ENCODE peak calls at places on chromosomes 11 and 22, in nine cellular contexts. L is cardiac fibroblast, Q is nephron progenitor cell, Y is epithelial cell of esophagus, J is NCI-H1105 treated with DMSO at 0.1 percent for 48 hours, S is NCI-H1092 treated with DMSO at 0.1 percent for 48 hours, M is cortex of kidney, A is Right ventricle myocardium superior, V is tibial artery. E is an unnamed sample.

GRCh38 chr11:128473631-128474030 is 113.7 kb downstream of the ETS1 start:
- DNase-seq in Y (no peak), S (peak), A (no peak), L (no peak), J (no peak), M (no peak), Q (no peak), V (no peak), E (peak)

GRCh38 chr11:46659908-46660307 is 40.5 kb downstream of the ARHGAP1 start:
- DNase-seq in V (peak), J (no peak), Y (no peak), L (peak), Q (no peak), A (no peak), S (no peak), M (no peak), E (no peak)

GRCh38 chr11:19672591-19673206 is 39.9 kb upstream of the NAV2 start:
- DNase-seq in M (no peak), V (no peak), Q (no peak), S (no peak), J (no peak), A (no peak), L (no peak), Y (peak), E (no peak)

GRCh38 chr11:118947999-118948398 is 8.1 kb upstream of the UPK2 start:
- DNase-seq in M (no peak), L (no peak), J (no peak), A (no peak), Q (no peak), S (no peak), Y (no peak), V (no peak), E (no peak)

GRCh38 chr11:60767388-60767811 is 10.7 kb downstream of the MS4A15 start:
- DNase-seq in S (no peak), Y (no peak), A (no peak), J (no peak), V (no peak), Q (peak), L (no peak), M (no peak), E (no peak)

GRCh38 chr22:29369460-29369859 is 18.9 kb downstream of the AP1B1 start:
- DNase-seq in S (no peak), V (peak), M (no peak), L (peak), A (peak), Y (peak), J (no peak), Q (peak), E (no peak)

GRCh38 chr22:38513063-38513462 is 7.0 kb upstream of the DDX17 start:
- DNase-seq in Q (peak), J (no peak), V (no peak), M (no peak), A (no peak), L (no peak), Y (no peak), S (no peak), E (peak)

GRCh38 chr11:71451596-71452353 is 1.2 kb upstream of the NADSYN1 start:
- DNase-seq in M (no peak), Q (peak), Y (peak), S (no peak), A (peak), J (peak), V (peak), L (no peak), E (no peak)

GRCh38 chr11:84981296-84981695 is 645.8 kb downstream of the DLG2 start:
- DNase-seq in S (no peak), J (no peak), M (no peak), V (no peak), A (no peak), L (no peak), Q (no peak), Y (no peak), E (no peak)

GRCh38 chr11:62457474-62457873 is 38.6 kb downstream of the SCGB1A1 start:
- DNase-seq in A (no peak), V (no peak), Q (no peak), S (no peak), L (no peak), M (no peak), Y (no peak), J (no peak), E (no peak)

GRCh38 chr22:49738566-49738965 is 89.1 kb downstream of the BRD1 start:
- DNase-seq in J (no peak), L (no peak), Y (no peak), A (no peak), M (no peak), S (no peak), Q (no peak), V (no peak), E (no peak)

GRCh38 chr11:130806746-130807145 is 109.5 kb downstream of the SNX19 start:
- DNase-seq in V (no peak), L (no peak), A (no peak), J (no peak), M (no peak), Y (no peak), Q (no peak), S (no peak), E (peak)

GRCh38 chr11:64553554-64554201 is 37.3 kb upstream of the SLC22A12 start:
- DNase-seq in V (peak), J (peak), M (no peak), Y (peak), A (peak), S (peak), Q (peak), L (peak), E (peak)

GRCh38 chr11:2524446-2525165 is 79.8 kb downstream of the KCNQ1 start:
- DNase-seq in A (peak), V (peak), Y (no peak), J (no peak), M (no peak), Q (peak), S (no peak), L (no peak), E (peak)

GRCh38 chr11:115528217-115528616 is 24.0 kb upstream of the CADM1 start:
- DNase-seq in V (no peak), Q (no peak), Y (no peak), M (no peak), L (no peak), A (peak), S (no peak), J (no peak), E (peak)

GRCh38 chr11:72844356-72844755 is 30.1 kb downstream of the ATG16L2 start:
- DNase-seq in S (no peak), L (no peak), V (no peak), J (no peak), A (no peak), M (no peak), Q (no peak), Y (no peak), E (no peak)

GRCh38 chr11:9678576-9678975 is 14.7 kb downstream of the SWAP70 start:
- DNase-seq in A (no peak), Y (no peak), V (no peak), S (no peak), J (no peak), L (no peak), Q (no peak), M (no peak), E (no peak)

GRCh38 chr22:41132555-41132954 is 40.2 kb downstream of the EP300 start:
- DNase-seq in A (no peak), L (peak), M (no peak), Y (no peak), J (no peak), Q (no peak), S (no peak), V (no peak), E (no peak)

GRCh38 chr22:40593460-40594273 is 42.9 kb downstream of the MRTFA start:
- DNase-seq in V (no peak), S (no peak), J (no peak), L (no peak), A (no peak), Q (no peak), Y (no peak), M (no peak), E (peak)

GRCh38 chr22:46354176-46354992 is 18.9 kb downstream of the TRMU start:
- DNase-seq in M (no peak), Q (no peak), Y (no peak), A (peak), J (no peak), S (no peak), L (no peak), V (no peak), E (no peak)

GRCh38 chr11:45857834-45858492 is 10.7 kb downstream of the CRY2 start:
- DNase-seq in L (peak), S (peak), M (no peak), J (peak), V (peak), Y (peak), Q (no peak), A (peak), E (peak)

GRCh38 chr22:37498289-37498909 is 12.2 kb upstream of the MFNG start:
- DNase-seq in V (no peak), M (no peak), J (no peak), A (no peak), Q (peak), S (peak), Y (no peak), L (no peak), E (peak)

GRCh38 chr11:19766206-19766605 is 53.6 kb downstream of the NAV2 start:
- DNase-seq in V (no peak), L (peak), S (no peak), A (no peak), Q (peak), M (no peak), J (no peak), Y (no peak), E (no peak)

GRCh38 chr22:37154925-37155712 is 5.4 kb upstream of the IL2RB start:
- DNase-seq in V (no peak), S (no peak), A (no peak), M (no peak), L (peak), Q (no peak), Y (peak), J (no peak), E (no peak)

GRCh38 chr11:57567512-57568329 is at the start of gene UBE2L6:
- DNase-seq in M (no peak), J (peak), L (no peak), Q (peak), S (peak), A (peak), Y (peak), V (peak), E (peak)

GRCh38 chr11:67615455-67616430 is 9.0 kb downstream of the NDUFV1 start:
- DNase-seq in V (no peak), J (peak), L (peak), S (no peak), M (no peak), A (peak), Y (peak), Q (no peak), E (peak)

GRCh38 chr11:67304511-67305113 is 1.3 kb downstream of the SSH3 start:
- DNase-seq in Y (no peak), Q (no peak), J (no peak), L (no peak), A (no peak), S (no peak), M (no peak), V (no peak), E (peak)

GRCh38 chr22:37187552-37187890 is 526 bp downstream of the C1QTNF6 start:
- DNase-seq in V (no peak), Y (peak), L (peak), A (peak), J (no peak), S (no peak), M (no peak), Q (no peak), E (no peak)

GRCh38 chr11:103737791-103738190 is 298.6 kb upstream of the DDI1 start:
- DNase-seq in Q (no peak), L (no peak), V (no peak), J (no peak), S (no peak), A (peak), M (no peak), Y (no peak), E (no peak)

GRCh38 chr11:66951927-66952337 is 6.3 kb downstream of the PC start:
- DNase-seq in J (peak), L (no peak), V (no peak), A (no peak), Q (no peak), Y (no peak), S (peak), M (no peak), E (peak)

GRCh38 chr11:62553839-62554361 is 7.3 kb upstream of the AHNAK start:
- DNase-seq in M (no peak), S (no peak), A (no peak), L (peak), Y (peak), Q (no peak), V (no peak), J (no peak), E (peak)

GRCh38 chr11:126874831-126875230 is 125.7 kb downstream of the KIRREL3 start:
- DNase-seq in S (no peak), A (no peak), L (no peak), Y (no peak), J (no peak), V (no peak), Q (no peak), M (no peak), E (peak)

GRCh38 chr11:68148071-68148805 is 27.1 kb upstream of the CHKA start:
- DNase-seq in Q (no peak), J (no peak), V (no peak), M (no peak), L (no peak), A (no peak), Y (no peak), S (no peak), E (no peak)

GRCh38 chr11:69995697-69996096 is 82.4 kb upstream of the ANO1 start:
- DNase-seq in Q (no peak), M (no peak), J (no peak), L (no peak), Y (no peak), V (no peak), A (no peak), S (no peak), E (no peak)

GRCh38 chr11:66068154-66068821 is 1.8 kb upstream of the PACS1 start:
- DNase-seq in L (peak), S (peak), V (peak), Q (peak), M (no peak), J (peak), A (peak), Y (peak), E (peak)

GRCh38 chr11:66388746-66389386 is 17.3 kb upstream of the SLC29A2 start:
- DNase-seq in Q (peak), A (peak), S (peak), L (peak), Y (peak), M (no peak), J (peak), V (peak), E (peak)

E was measured in NCI-H69.